ENCODE peak calls at places on chromosomes 16 and 17, in six cellular contexts. One of them, this sample, is unnamed.
A peak's percentile ranks its signal among the peaks of the same experiment; 100 is the strongest.

GRCh38 chr16:85074225-85074914 is 37.9 kb downstream of the CIBAR2 start:
- DNase-seq in heart right ventricle: no peak
- DNase-seq in CD8-positive, alpha-beta memory T cell: no peak
- DNase-seq in CD4-positive, CD25-positive, alpha-beta regulatory T cell: no peak
- DNase-seq in upper lobe of left lung: no peak
- DNase-seq in thoracic aorta: no peak
- DNase-seq in this sample: no peak

GRCh38 chr17:2033128-2033527 is 3.2 kb downstream of the DPH1 start:
- DNase-seq in heart right ventricle: no peak
- DNase-seq in CD8-positive, alpha-beta memory T cell: no peak
- DNase-seq in CD4-positive, CD25-positive, alpha-beta regulatory T cell: no peak
- DNase-seq in upper lobe of left lung: no peak
- DNase-seq in thoracic aorta: no peak
- DNase-seq in this sample: no peak

GRCh38 chr16:21263640-21264211 is 14.4 kb downstream of the CRYM start:
- DNase-seq in heart right ventricle: no peak
- DNase-seq in CD8-positive, alpha-beta memory T cell: no peak
- DNase-seq in CD4-positive, CD25-positive, alpha-beta regulatory T cell: no peak
- DNase-seq in upper lobe of left lung: no peak
- DNase-seq in thoracic aorta: no peak
- DNase-seq in this sample: no peak

GRCh38 chr17:78674595-78675315 is 97.6 kb upstream of the DNAH17 start:
- DNase-seq in heart right ventricle: no peak
- DNase-seq in CD8-positive, alpha-beta memory T cell: no peak
- DNase-seq in CD4-positive, CD25-positive, alpha-beta regulatory T cell: no peak
- DNase-seq in upper lobe of left lung: peak; percentile 79
- DNase-seq in thoracic aorta: no peak
- DNase-seq in this sample: peak; percentile 44

GRCh38 chr16:30893082-30893743 is 664 bp downstream of the BCL7C start:
- DNase-seq in heart right ventricle: no peak
- DNase-seq in CD8-positive, alpha-beta memory T cell: peak; percentile 17
- DNase-seq in CD4-positive, CD25-positive, alpha-beta regulatory T cell: no peak
- DNase-seq in upper lobe of left lung: peak; percentile 80
- DNase-seq in thoracic aorta: no peak
- DNase-seq in this sample: no peak

GRCh38 chr16:89331371-89332109 is 114.0 kb downstream of the ZNF778 start:
- DNase-seq in heart right ventricle: no peak
- DNase-seq in CD8-positive, alpha-beta memory T cell: peak; percentile 44
- DNase-seq in CD4-positive, CD25-positive, alpha-beta regulatory T cell: no peak
- DNase-seq in upper lobe of left lung: peak; percentile 24
- DNase-seq in thoracic aorta: no peak
- DNase-seq in this sample: no peak

GRCh38 chr16:48393843-48394703 is 8.9 kb upstream of the SIAH1 start:
- DNase-seq in heart right ventricle: no peak
- DNase-seq in CD8-positive, alpha-beta memory T cell: no peak
- DNase-seq in CD4-positive, CD25-positive, alpha-beta regulatory T cell: no peak
- DNase-seq in upper lobe of left lung: no peak
- DNase-seq in thoracic aorta: no peak
- DNase-seq in this sample: no peak

GRCh38 chr17:19260958-19261357 is 23.8 kb downstream of the EPN2 start:
- DNase-seq in heart right ventricle: no peak
- DNase-seq in CD8-positive, alpha-beta memory T cell: no peak
- DNase-seq in CD4-positive, CD25-positive, alpha-beta regulatory T cell: no peak
- DNase-seq in upper lobe of left lung: no peak
- DNase-seq in thoracic aorta: no peak
- DNase-seq in this sample: no peak

GRCh38 chr16:89710709-89711564 is 9.4 kb upstream of the SPATA2L start:
- DNase-seq in heart right ventricle: no peak
- DNase-seq in CD8-positive, alpha-beta memory T cell: no peak
- DNase-seq in CD4-positive, CD25-positive, alpha-beta regulatory T cell: no peak
- DNase-seq in upper lobe of left lung: peak; percentile 84
- DNase-seq in thoracic aorta: no peak
- DNase-seq in this sample: no peak

GRCh38 chr17:50890675-50891516 is 24.7 kb upstream of the TOB1 start:
- DNase-seq in heart right ventricle: no peak
- DNase-seq in CD8-positive, alpha-beta memory T cell: no peak
- DNase-seq in CD4-positive, CD25-positive, alpha-beta regulatory T cell: no peak
- DNase-seq in upper lobe of left lung: no peak
- DNase-seq in thoracic aorta: no peak
- DNase-seq in this sample: no peak

GRCh38 chr17:4658478-4659305 is 17.2 kb upstream of the ALOX15 start:
- DNase-seq in heart right ventricle: no peak
- DNase-seq in CD8-positive, alpha-beta memory T cell: no peak
- DNase-seq in CD4-positive, CD25-positive, alpha-beta regulatory T cell: no peak
- DNase-seq in upper lobe of left lung: no peak
- DNase-seq in thoracic aorta: no peak
- DNase-seq in this sample: no peak

GRCh38 chr17:63785556-63785955 is 11.6 kb downstream of the DDX42 start:
- DNase-seq in heart right ventricle: no peak
- DNase-seq in CD8-positive, alpha-beta memory T cell: no peak
- DNase-seq in CD4-positive, CD25-positive, alpha-beta regulatory T cell: no peak
- DNase-seq in upper lobe of left lung: no peak
- DNase-seq in thoracic aorta: no peak
- DNase-seq in this sample: no peak

GRCh38 chr16:7182510-7183109 is 150.0 kb upstream of the RBFOX1 start:
- DNase-seq in heart right ventricle: no peak
- DNase-seq in CD8-positive, alpha-beta memory T cell: no peak
- DNase-seq in CD4-positive, CD25-positive, alpha-beta regulatory T cell: no peak
- DNase-seq in upper lobe of left lung: no peak
- DNase-seq in thoracic aorta: no peak
- DNase-seq in this sample: no peak

GRCh38 chr16:83068686-83069085 is 441.9 kb downstream of the CDH13 start:
- DNase-seq in heart right ventricle: peak; percentile 4
- DNase-seq in CD8-positive, alpha-beta memory T cell: no peak
- DNase-seq in CD4-positive, CD25-positive, alpha-beta regulatory T cell: no peak
- DNase-seq in upper lobe of left lung: no peak
- DNase-seq in thoracic aorta: no peak
- DNase-seq in this sample: no peak

GRCh38 chr16:4494746-4495490 is 18.7 kb downstream of the HMOX2 start:
- DNase-seq in heart right ventricle: no peak
- DNase-seq in CD8-positive, alpha-beta memory T cell: no peak
- DNase-seq in CD4-positive, CD25-positive, alpha-beta regulatory T cell: no peak
- DNase-seq in upper lobe of left lung: no peak
- DNase-seq in thoracic aorta: no peak
- DNase-seq in this sample: no peak

GRCh38 chr17:6052926-6053325 is 17.3 kb upstream of the WSCD1 start:
- DNase-seq in heart right ventricle: no peak
- DNase-seq in CD8-positive, alpha-beta memory T cell: no peak
- DNase-seq in CD4-positive, CD25-positive, alpha-beta regulatory T cell: no peak
- DNase-seq in upper lobe of left lung: no peak
- DNase-seq in thoracic aorta: no peak
- DNase-seq in this sample: no peak

GRCh38 chr16:17318200-17318599 is 152.6 kb downstream of the XYLT1 start:
- DNase-seq in heart right ventricle: no peak
- DNase-seq in CD8-positive, alpha-beta memory T cell: no peak
- DNase-seq in CD4-positive, CD25-positive, alpha-beta regulatory T cell: no peak
- DNase-seq in upper lobe of left lung: no peak
- DNase-seq in thoracic aorta: no peak
- DNase-seq in this sample: no peak

GRCh38 chr17:38996660-38997337 is 29.6 kb upstream of the FBXO47 start:
- DNase-seq in heart right ventricle: no peak
- DNase-seq in CD8-positive, alpha-beta memory T cell: no peak
- DNase-seq in CD4-positive, CD25-positive, alpha-beta regulatory T cell: no peak
- DNase-seq in upper lobe of left lung: no peak
- DNase-seq in thoracic aorta: no peak
- DNase-seq in this sample: no peak

GRCh38 chr17:48722924-48723554 is at the start of gene PRAC2:
- DNase-seq in heart right ventricle: no peak
- DNase-seq in CD8-positive, alpha-beta memory T cell: no peak
- DNase-seq in CD4-positive, CD25-positive, alpha-beta regulatory T cell: no peak
- DNase-seq in upper lobe of left lung: no peak
- DNase-seq in thoracic aorta: no peak
- DNase-seq in this sample: no peak

GRCh38 chr17:17837966-17838962 is 1.5 kb upstream of the SREBF1 start:
- DNase-seq in heart right ventricle: peak; percentile 89
- DNase-seq in CD8-positive, alpha-beta memory T cell: no peak
- DNase-seq in CD4-positive, CD25-positive, alpha-beta regulatory T cell: no peak
- DNase-seq in upper lobe of left lung: no peak
- DNase-seq in thoracic aorta: no peak
- DNase-seq in this sample: peak; percentile 68

DNA sequence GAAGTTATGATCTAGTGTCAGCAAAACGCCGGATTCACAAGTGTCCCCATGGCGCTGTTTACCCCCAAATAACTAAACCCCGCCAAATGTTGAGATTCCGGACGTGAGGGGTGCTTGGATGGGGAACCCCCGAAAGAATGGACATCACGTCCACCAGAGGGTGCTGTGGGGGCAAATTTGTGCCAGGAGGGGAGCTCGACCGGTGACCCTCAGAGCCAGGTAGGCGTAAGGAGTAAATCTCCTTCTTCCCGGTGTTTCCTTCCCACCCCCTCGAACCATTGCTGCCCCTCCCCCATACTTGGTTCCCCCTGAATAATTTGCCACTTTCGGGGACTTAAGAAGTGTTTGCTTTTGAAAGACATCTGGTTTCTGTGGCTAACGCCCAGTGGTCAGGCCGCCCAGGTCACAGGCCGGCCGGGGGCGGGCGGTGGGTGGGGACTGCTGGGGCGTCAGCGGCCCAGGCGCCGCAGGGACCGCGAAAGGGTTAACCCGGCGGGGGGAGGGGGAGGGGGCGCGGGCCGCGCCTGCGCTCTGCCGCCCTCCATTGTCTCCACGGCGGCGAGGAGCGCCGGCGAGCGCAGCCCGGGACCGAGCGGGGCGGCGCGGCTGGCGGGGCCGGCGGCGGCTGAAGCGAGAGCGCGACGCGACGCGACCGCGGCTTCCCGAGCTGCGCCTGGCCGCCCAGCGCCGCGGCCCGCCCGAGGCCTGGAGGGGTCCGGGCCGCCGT is at the start of gene ZNRF1:
- DNase-seq in heart right ventricle: peak; percentile 89
- DNase-seq in CD8-positive, alpha-beta memory T cell: peak; percentile 70
- DNase-seq in CD4-positive, CD25-positive, alpha-beta regulatory T cell: peak; percentile 68
- DNase-seq in upper lobe of left lung: peak; percentile 98
- DNase-seq in thoracic aorta: no peak
- DNase-seq in this sample: peak; percentile 89
- H3K4me3 ChIP-seq in heart right ventricle: peak within 1 kb of the TSS; percentile 96
- H3K4me3 ChIP-seq in CD8-positive, alpha-beta memory T cell: peak within 1 kb of the TSS; percentile 28
- H3K4me3 ChIP-seq in CD4-positive, CD25-positive, alpha-beta regulatory T cell: peak within 1 kb of the TSS; percentile 61
- H3K4me3 ChIP-seq in upper lobe of left lung: peak within 1 kb of the TSS; percentile 31
- H3K4me3 ChIP-seq in thoracic aorta: peak within 1 kb of the TSS; percentile 87
- H3K4me3 ChIP-seq in this sample: peak within 1 kb of the TSS; percentile 73

DNA sequence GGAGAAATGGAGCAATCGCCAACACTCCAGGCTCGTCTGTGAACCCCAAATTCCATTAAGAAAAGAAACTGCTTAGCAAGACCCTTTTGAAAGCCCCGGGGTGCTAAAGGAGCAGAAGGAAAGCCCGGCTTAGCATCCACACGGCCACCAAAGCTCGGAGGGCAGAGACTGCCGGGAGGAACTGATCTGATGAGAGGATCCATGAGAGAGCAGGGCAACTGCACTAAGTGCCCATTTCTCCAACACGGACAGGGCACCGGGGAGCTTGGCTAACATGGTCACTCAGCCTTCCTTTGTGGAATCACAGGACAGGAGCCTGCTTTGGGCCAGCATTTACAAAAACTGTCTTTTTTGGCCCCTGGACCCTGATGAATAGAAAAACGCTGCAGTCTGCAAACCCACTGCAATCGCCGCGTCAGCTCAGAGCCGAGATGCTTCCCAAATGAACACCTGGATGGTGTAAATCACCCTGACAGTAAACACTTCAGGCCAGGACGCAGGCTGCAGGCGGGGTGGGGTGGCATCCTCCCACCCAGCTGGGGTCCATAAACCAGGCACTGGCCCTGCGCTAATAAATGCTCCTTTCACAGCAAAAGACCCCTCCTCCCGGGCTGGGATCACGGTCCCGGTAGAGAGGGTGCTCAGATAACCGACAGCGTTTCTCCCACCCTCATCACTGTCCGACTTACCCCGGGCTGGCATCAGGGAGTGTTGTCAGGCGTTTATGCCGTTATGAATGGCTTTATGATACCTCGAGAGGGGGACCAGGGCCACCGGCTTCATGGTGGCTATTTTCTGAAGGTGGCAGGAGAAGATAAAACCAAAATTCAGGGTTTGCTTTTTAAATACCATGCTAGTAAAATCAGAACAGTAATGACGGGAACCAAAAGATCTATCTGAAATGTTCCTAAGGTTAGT is 299.5 kb downstream of the IRF8 start:
- DNase-seq in heart right ventricle: no peak
- DNase-seq in CD8-positive, alpha-beta memory T cell: no peak
- DNase-seq in CD4-positive, CD25-positive, alpha-beta regulatory T cell: no peak
- DNase-seq in upper lobe of left lung: no peak
- DNase-seq in thoracic aorta: no peak
- DNase-seq in this sample: no peak
- H3K4me3 ChIP-seq in heart right ventricle: no peak overlapping the region
- H3K4me3 ChIP-seq in CD8-positive, alpha-beta memory T cell: no peak overlapping the region
- H3K4me3 ChIP-seq in CD4-positive, CD25-positive, alpha-beta regulatory T cell: no peak overlapping the region
- H3K4me3 ChIP-seq in upper lobe of left lung: no peak overlapping the region
- H3K4me3 ChIP-seq in thoracic aorta: no peak overlapping the region
- H3K4me3 ChIP-seq in this sample: no peak overlapping the region

GRCh38 chr16:86662195-86662594 is 83.8 kb downstream of the FOXL1 start:
- DNase-seq in heart right ventricle: no peak
- DNase-seq in CD8-positive, alpha-beta memory T cell: no peak
- DNase-seq in CD4-positive, CD25-positive, alpha-beta regulatory T cell: no peak
- DNase-seq in upper lobe of left lung: no peak
- DNase-seq in thoracic aorta: no peak
- DNase-seq in this sample: no peak

GRCh38 chr16:86663691-86664517 is 85.6 kb downstream of the FOXL1 start:
- DNase-seq in heart right ventricle: no peak
- DNase-seq in CD8-positive, alpha-beta memory T cell: no peak
- DNase-seq in CD4-positive, CD25-positive, alpha-beta regulatory T cell: no peak
- DNase-seq in upper lobe of left lung: no peak
- DNase-seq in thoracic aorta: no peak
- DNase-seq in this sample: no peak

GRCh38 chr16:86661715-86662114 is 83.4 kb downstream of the FOXL1 start:
- DNase-seq in heart right ventricle: no peak
- DNase-seq in CD8-positive, alpha-beta memory T cell: no peak
- DNase-seq in CD4-positive, CD25-positive, alpha-beta regulatory T cell: no peak
- DNase-seq in upper lobe of left lung: no peak
- DNase-seq in thoracic aorta: no peak
- DNase-seq in this sample: no peak

GRCh38 chr16:86664518-86665318 is 86.4 kb downstream of the FOXL1 start:
- DNase-seq in heart right ventricle: no peak
- DNase-seq in CD8-positive, alpha-beta memory T cell: no peak
- DNase-seq in CD4-positive, CD25-positive, alpha-beta regulatory T cell: no peak
- DNase-seq in upper lobe of left lung: peak; percentile 38
- DNase-seq in thoracic aorta: no peak
- DNase-seq in this sample: peak; percentile 86

DNA sequence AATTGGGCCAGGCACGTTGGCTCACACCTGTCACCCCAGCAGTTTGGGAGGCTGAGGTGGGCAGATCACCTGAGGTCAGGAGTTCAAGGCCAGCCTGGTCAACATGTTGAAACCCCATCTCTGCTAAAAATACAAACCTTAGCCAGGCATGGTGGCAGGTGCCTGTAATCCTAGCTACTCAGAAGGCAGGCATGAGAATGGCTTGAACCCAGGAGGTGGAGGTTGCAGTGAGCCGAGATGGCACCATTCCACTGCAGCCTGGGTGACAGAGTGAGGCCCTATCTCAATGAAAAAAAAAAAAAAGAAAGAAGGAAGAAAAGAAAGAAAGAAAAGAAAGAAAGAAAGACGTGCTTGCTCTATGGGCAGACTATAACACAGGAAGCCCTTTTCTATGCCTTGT is 84.4 kb downstream of the FOXL1 start:
- DNase-seq in heart right ventricle: no peak
- DNase-seq in CD8-positive, alpha-beta memory T cell: no peak
- DNase-seq in CD4-positive, CD25-positive, alpha-beta regulatory T cell: no peak
- DNase-seq in upper lobe of left lung: no peak
- DNase-seq in thoracic aorta: no peak
- DNase-seq in this sample: no peak
- H3K4me3 ChIP-seq in heart right ventricle: no peak overlapping the region
- H3K4me3 ChIP-seq in CD8-positive, alpha-beta memory T cell: no peak overlapping the region
- H3K4me3 ChIP-seq in CD4-positive, CD25-positive, alpha-beta regulatory T cell: no peak overlapping the region
- H3K4me3 ChIP-seq in upper lobe of left lung: no peak overlapping the region
- H3K4me3 ChIP-seq in thoracic aorta: no peak overlapping the region
- H3K4me3 ChIP-seq in this sample: no peak overlapping the region

GRCh38 chr17:13435230-13435629 is 166.5 kb downstream of the HS3ST3A1 start:
- DNase-seq in heart right ventricle: no peak
- DNase-seq in CD8-positive, alpha-beta memory T cell: no peak
- DNase-seq in CD4-positive, CD25-positive, alpha-beta regulatory T cell: no peak
- DNase-seq in upper lobe of left lung: no peak
- DNase-seq in thoracic aorta: no peak
- DNase-seq in this sample: no peak
- H3K4me3 ChIP-seq in heart right ventricle: no peak overlapping the region
- H3K4me3 ChIP-seq in CD8-positive, alpha-beta memory T cell: no peak overlapping the region
- H3K4me3 ChIP-seq in CD4-positive, CD25-positive, alpha-beta regulatory T cell: no peak overlapping the region
- H3K4me3 ChIP-seq in upper lobe of left lung: no peak overlapping the region
- H3K4me3 ChIP-seq in thoracic aorta: no peak overlapping the region
- H3K4me3 ChIP-seq in this sample: no peak overlapping the region

This sample was measured in Peyer's patch.